ENCODE peak calls at places on chromosomes 5 and 9, in nine cellular contexts. S, Y, R, W, V, A, U, Z and N are unnamed samples.

GRCh38 chr5:126531543-126532120 is 63.4 kb downstream of the ALDH7A1 start:
- DNase-seq in R (no peak), A (peak), V (no peak), Y (peak), S (no peak), Z (no peak), W (no peak), U (no peak), N (no peak)

GRCh38 chr5:74164725-74165226 is 475.8 kb downstream of the ENC1 start:
- DNase-seq in S (no peak), Z (no peak), Y (no peak), A (no peak), R (no peak), V (no peak), U (no peak), W (peak), N (no peak)

GRCh38 chr9:133354766-133355165 is 1.5 kb downstream of the SURF1 start:
- DNase-seq in A (no peak), W (no peak), S (no peak), V (no peak), R (no peak), Z (no peak), Y (no peak), U (no peak), N (no peak)

GRCh38 chr5:140153905-140154304 is 21.1 kb upstream of the CYSTM1 start:
- DNase-seq in Z (no peak), U (no peak), Y (no peak), S (no peak), R (no peak), W (no peak), V (no peak), A (no peak), N (no peak)

GRCh38 chr5:116374434-116374852 is 200.2 kb downstream of the SEMA6A start:
- DNase-seq in U (no peak), V (no peak), W (no peak), Y (no peak), S (no peak), Z (no peak), A (no peak), R (no peak), N (no peak)

GRCh38 chr5:135392256-135392655 is 6.8 kb downstream of the MACROH2A1 start:
- DNase-seq in A (peak), R (no peak), U (no peak), W (no peak), Z (no peak), V (no peak), Y (no peak), S (no peak), N (no peak)

GRCh38 chr5:35742006-35742405 is 114.7 kb upstream of the IL7R start:
- DNase-seq in Z (no peak), R (no peak), A (no peak), V (no peak), S (no peak), W (no peak), U (no peak), Y (no peak), N (no peak)

GRCh38 chr9:114616684-114617520 is 5.8 kb downstream of the TMEM268 start:
- DNase-seq in A (no peak), Z (no peak), R (no peak), S (no peak), W (peak), Y (peak), U (no peak), V (no peak), N (no peak)

GRCh38 chr9:114336157-114336556 is 6.5 kb downstream of the ORM2 start:
- DNase-seq in U (no peak), R (no peak), V (no peak), Z (no peak), Y (no peak), W (no peak), A (no peak), S (no peak), N (no peak)

GRCh38 chr5:100406640-100407039 is 128.5 kb upstream of the FAM174A start:
- DNase-seq in S (no peak), U (no peak), R (peak), A (no peak), V (no peak), Y (no peak), Z (no peak), W (no peak), N (no peak)

GRCh38 chr9:120324996-120325642 is 254.8 kb downstream of the CDK5RAP2 start:
- DNase-seq in V (no peak), U (no peak), W (no peak), R (no peak), S (no peak), A (no peak), Z (no peak), Y (peak), N (no peak)

GRCh38 chr9:5846501-5846921 is 13.6 kb upstream of the ERMP1 start:
- DNase-seq in W (no peak), Z (no peak), S (no peak), V (no peak), U (no peak), R (no peak), A (no peak), Y (no peak), N (no peak)

GRCh38 chr5:177303121-177303924 is at the start of the genes PRELID1 and RAB24:
- DNase-seq in V (peak), Z (peak), Y (peak), W (peak), R (peak), S (peak), A (peak), U (peak), N (no peak)

GRCh38 chr9:37678789-37679273 is 28.1 kb downstream of the FRMPD1 start:
- DNase-seq in S (no peak), V (no peak), W (no peak), R (no peak), U (no peak), Y (peak), A (no peak), Z (no peak), N (no peak)

GRCh38 chr9:89594811-89595550 is 9.8 kb upstream of the GADD45G start:
- DNase-seq in Y (no peak), S (no peak), R (no peak), U (no peak), W (no peak), Z (no peak), V (no peak), A (no peak), N (no peak)

GRCh38 chr9:123657921-123658320 is 272.0 kb downstream of the DENND1A start:
- DNase-seq in W (no peak), S (no peak), U (no peak), V (no peak), A (no peak), R (no peak), Z (no peak), Y (no peak), N (no peak)

GRCh38 chr5:177357459-177358332 is at the start of gene RGS14:
- DNase-seq in U (peak), V (no peak), Z (no peak), S (peak), W (peak), R (peak), A (peak), Y (peak), N (no peak)

GRCh38 chr5:74686962-74687751 is 2.1 kb downstream of the HEXB start:
- DNase-seq in U (no peak), R (no peak), V (no peak), S (no peak), A (no peak), W (no peak), Y (no peak), Z (no peak), N (no peak)

GRCh38 chr9:133428579-133429215 is 6.5 kb downstream of the ADAMTS13 start:
- DNase-seq in R (peak), V (no peak), S (no peak), Y (no peak), A (peak), Z (no peak), W (no peak), U (no peak), N (no peak)

GRCh38 chr5:52693279-52693678 is 94.4 kb upstream of the ITGA1 start:
- DNase-seq in V (no peak), S (no peak), Z (no peak), W (peak), A (peak), R (peak), Y (peak), U (no peak), N (no peak)

GRCh38 chr9:87516931-87517300 is 19.2 kb downstream of the DAPK1 start:
- DNase-seq in Z (no peak), V (no peak), Y (no peak), U (no peak), R (no peak), S (no peak), A (no peak), W (no peak), N (no peak)

GRCh38 chr9:108396193-108396592 is 459.6 kb downstream of the ACTL7B start:
- DNase-seq in R (no peak), A (no peak), Z (no peak), S (no peak), U (no peak), W (no peak), Y (no peak), V (no peak), N (no peak)

GRCh38 chr9:107638922-107639321 is 149.4 kb upstream of the KLF4 start:
- DNase-seq in V (peak), W (peak), R (peak), Z (no peak), U (no peak), S (no peak), Y (peak), A (peak), N (no peak)

GRCh38 chr9:89999534-90000370 is 394.9 kb downstream of the GADD45G start:
- DNase-seq in U (no peak), Y (peak), R (peak), V (peak), Z (no peak), S (peak), A (peak), W (peak), N (no peak)

GRCh38 chr5:173612948-173613347 is 3.5 kb downstream of the BOD1 start:
- DNase-seq in R (no peak), Z (no peak), Y (no peak), A (no peak), V (no peak), S (no peak), U (no peak), W (no peak), N (no peak)

GRCh38 chr5:1010181-1010510 is 1.5 kb downstream of the NKD2 start:
- DNase-seq in U (no peak), A (no peak), W (peak), R (no peak), V (no peak), S (no peak), Y (peak), Z (no peak), N (no peak)

GRCh38 chr5:16888694-16889124 is 47.4 kb downstream of the MYO10 start:
- DNase-seq in S (no peak), U (no peak), Y (no peak), R (no peak), Z (peak), A (no peak), V (peak), W (no peak), N (no peak)

GRCh38 chr5:38190111-38190510 is 68.2 kb upstream of the EGFLAM start:
- DNase-seq in R (no peak), V (no peak), W (no peak), Z (no peak), Y (no peak), U (no peak), A (no peak), S (no peak), N (no peak)

GRCh38 chr9:93260290-93261066 is 76.5 kb downstream of the WNK2 start:
- DNase-seq in S (no peak), A (peak), V (no peak), Y (no peak), Z (no peak), R (no peak), U (no peak), W (peak), N (no peak)